ENCODE peak calls at places on chromosomes 16 and 17, in ten cellular contexts. Q, L, Y, T, F, V, K, B, C and S are unnamed samples.

GRCh38 chr16:86157616-86158247 is 258.8 kb downstream of the IRF8 start:
- DNase-seq in Q (no peak), L (no peak), Y (no peak), T (no peak), F (no peak), V (no peak), K (no peak), B (no peak), C (no peak), S (no peak)

GRCh38 chr17:16269658-16270057 is 52.6 kb downstream of the PIGL start:
- DNase-seq in Q (no peak), L (no peak), Y (peak), T (peak), F (peak), V (no peak), K (peak), B (no peak), C (no peak), S (no peak)

GRCh38 chr16:85327731-85328664 is 215.7 kb upstream of the CIBAR2 start:
- DNase-seq in Q (peak), L (no peak), Y (no peak), T (no peak), F (no peak), V (no peak), K (peak), B (no peak), C (no peak), S (peak)

GRCh38 chr17:17603178-17603894 is 11.8 kb upstream of the PEMT start:
- DNase-seq in Q (no peak), L (no peak), Y (no peak), T (no peak), F (no peak), V (no peak), K (no peak), B (no peak), C (no peak), S (no peak)

GRCh38 chr17:80783971-80784370 is 207.7 kb upstream of the CHMP6 start:
- DNase-seq in Q (no peak), L (no peak), Y (no peak), T (no peak), F (no peak), V (peak), K (no peak), B (no peak), C (no peak), S (no peak)

GRCh38 chr17:27939489-27940465 is 46.6 kb upstream of the LYRM9 start:
- DNase-seq in Q (no peak), L (no peak), Y (no peak), T (no peak), F (no peak), V (no peak), K (no peak), B (no peak), C (no peak), S (no peak)

GRCh38 chr16:67432491-67432890 is 1.6 kb downstream of the HSD11B2 start:
- DNase-seq in Q (no peak), L (no peak), Y (no peak), T (no peak), F (no peak), V (no peak), K (no peak), B (no peak), C (no peak), S (no peak)

GRCh38 chr17:41492771-41493170 is 3.1 kb upstream of the KRT36 start:
- DNase-seq in Q (no peak), L (no peak), Y (no peak), T (no peak), F (no peak), V (no peak), K (no peak), B (no peak), C (no peak), S (peak)

GRCh38 chr17:64441772-64442549 is 7.0 kb upstream of the MILR1 start:
- DNase-seq in Q (no peak), L (no peak), Y (no peak), T (peak), F (peak), V (peak), K (peak), B (no peak), C (no peak), S (no peak)

GRCh38 chr16:85894266-85894665 is 4.7 kb upstream of the IRF8 start:
- DNase-seq in Q (no peak), L (no peak), Y (peak), T (no peak), F (peak), V (no peak), K (no peak), B (no peak), C (no peak), S (no peak)

GRCh38 chr16:66070140-66070887 is 296.2 kb upstream of the CDH5 start:
- DNase-seq in Q (peak), L (no peak), Y (no peak), T (peak), F (no peak), V (peak), K (no peak), B (no peak), C (no peak), S (no peak)

GRCh38 chr17:4073983-4074830 is 68.6 kb downstream of the ZZEF1 start:
- DNase-seq in Q (peak), L (no peak), Y (no peak), T (no peak), F (no peak), V (no peak), K (no peak), B (no peak), C (no peak), S (no peak)

GRCh38 chr17:81514735-81515529 is 2.3 kb upstream of the ACTG1 start:
- DNase-seq in Q (peak), L (peak), Y (peak), T (peak), F (peak), V (peak), K (peak), B (peak), C (peak), S (peak)

GRCh38 chr17:67044940-67045339 is 586 bp downstream of the CACNG1 start:
- DNase-seq in Q (no peak), L (no peak), Y (no peak), T (no peak), F (no peak), V (no peak), K (no peak), B (no peak), C (no peak), S (no peak)

GRCh38 chr16:11224096-11224893 is 31.7 kb downstream of the SOCS1 start:
- DNase-seq in Q (no peak), L (no peak), Y (no peak), T (no peak), F (no peak), V (peak), K (no peak), B (no peak), C (peak), S (no peak)

GRCh38 chr16:5428932-5429331 is 331.3 kb upstream of the EEF2KMT start:
- DNase-seq in Q (no peak), L (no peak), Y (peak), T (no peak), F (no peak), V (no peak), K (no peak), B (no peak), C (no peak), S (peak)

GRCh38 chr16:57893559-57894389 is 77.2 kb downstream of the CNGB1 start:
- DNase-seq in Q (no peak), L (no peak), Y (peak), T (no peak), F (peak), V (no peak), K (peak), B (no peak), C (no peak), S (no peak)

GRCh38 chr16:48194828-48195566 is 39.2 kb upstream of the ABCC12 start:
- DNase-seq in Q (no peak), L (no peak), Y (peak), T (no peak), F (peak), V (no peak), K (no peak), B (no peak), C (no peak), S (no peak)

GRCh38 chr16:81517150-81517499 is 72.5 kb downstream of the CMIP start:
- DNase-seq in Q (no peak), L (no peak), Y (no peak), T (no peak), F (no peak), V (no peak), K (no peak), B (no peak), C (no peak), S (no peak)

GRCh38 chr16:74991268-74991592 is 6.3 kb upstream of the WDR59 start:
- DNase-seq in Q (no peak), L (no peak), Y (no peak), T (no peak), F (no peak), V (no peak), K (no peak), B (no peak), C (no peak), S (no peak)

GRCh38 chr16:72947379-72948237 is 100.3 kb downstream of the ZFHX3 start:
- DNase-seq in Q (no peak), L (no peak), Y (no peak), T (peak), F (no peak), V (no peak), K (no peak), B (no peak), C (no peak), S (no peak)

GRCh38 chr17:6455321-6455705 is 11.1 kb downstream of the PIMREG start:
- DNase-seq in Q (no peak), L (peak), Y (no peak), T (no peak), F (no peak), V (no peak), K (no peak), B (no peak), C (peak), S (no peak)

GRCh38 chr16:3578610-3579551 is 1.7 kb upstream of the NLRC3 start:
- DNase-seq in Q (no peak), L (no peak), Y (no peak), T (no peak), F (no peak), V (no peak), K (no peak), B (peak), C (peak), S (no peak)

GRCh38 chr16:80273635-80274538 is 266.9 kb upstream of the DYNLRB2 start:
- DNase-seq in Q (no peak), L (no peak), Y (no peak), T (no peak), F (peak), V (no peak), K (peak), B (no peak), C (no peak), S (no peak)

GRCh38 chr16:11020792-11021440 is 76.6 kb downstream of the CLEC16A start:
- DNase-seq in Q (no peak), L (no peak), Y (no peak), T (no peak), F (no peak), V (no peak), K (no peak), B (no peak), C (no peak), S (no peak)

GRCh38 chr17:38333635-38334295 is 10.0 kb downstream of the GPR179 start:
- DNase-seq in Q (no peak), L (peak), Y (peak), T (peak), F (no peak), V (no peak), K (no peak), B (no peak), C (peak), S (peak)

GRCh38 chr17:56478836-56479447 is 114.6 kb upstream of the NOG start:
- DNase-seq in Q (no peak), L (no peak), Y (peak), T (peak), F (peak), V (no peak), K (peak), B (no peak), C (peak), S (peak)

GRCh38 chr17:81399481-81400153 is 4.4 kb downstream of the BAHCC1 start:
- DNase-seq in Q (no peak), L (no peak), Y (peak), T (peak), F (no peak), V (no peak), K (peak), B (no peak), C (no peak), S (no peak)

GRCh38 chr16:57383276-57384247 is 11.3 kb downstream of the CX3CL1 start:
- DNase-seq in Q (no peak), L (no peak), Y (peak), T (peak), F (no peak), V (no peak), K (peak), B (no peak), C (no peak), S (no peak)

GRCh38 chr17:79947351-79948031 is 88.2 kb downstream of the TBC1D16 start:
- DNase-seq in Q (no peak), L (no peak), Y (no peak), T (no peak), F (no peak), V (peak), K (no peak), B (no peak), C (no peak), S (no peak)

GRCh38 chr17:54307326-54307725 is 484.6 kb downstream of the KIF2B start:
- DNase-seq in Q (no peak), L (no peak), Y (no peak), T (no peak), F (peak), V (no peak), K (no peak), B (no peak), C (no peak), S (no peak)

GRCh38 chr16:23448392-23448791 is 4.6 kb downstream of the COG7 start:
- DNase-seq in Q (no peak), L (no peak), Y (no peak), T (no peak), F (peak), V (no peak), K (no peak), B (no peak), C (no peak), S (no peak)

GRCh38 chr17:10290046-10290445 is 82.8 kb downstream of the MYH13 start:
- DNase-seq in Q (no peak), L (no peak), Y (no peak), T (no peak), F (no peak), V (no peak), K (no peak), B (no peak), C (no peak), S (no peak)

GRCh38 chr16:66742409-66742808 is 9.0 kb downstream of the DYNC1LI2 start:
- DNase-seq in Q (no peak), L (no peak), Y (no peak), T (no peak), F (no peak), V (no peak), K (no peak), B (no peak), C (no peak), S (no peak)

GRCh38 chr17:74296548-74296936 is 22.5 kb downstream of the DNAI2 start:
- DNase-seq in Q (peak), L (peak), Y (peak), T (no peak), F (peak), V (peak), K (no peak), B (no peak), C (no peak), S (peak)

GRCh38 chr16:58882292-58882691 is 148.2 kb upstream of the GOT2 start:
- DNase-seq in Q (no peak), L (no peak), Y (no peak), T (no peak), F (no peak), V (no peak), K (no peak), B (no peak), C (no peak), S (no peak)